ENCODE peak calls at places on chromosomes 2 and 18, in eight cellular contexts. One of them, this sample, is unnamed.
A peak's percentile ranks its signal among the peaks of the same experiment; 100 is the strongest.

GRCh38 chr18:4438938-4439337 is 16.2 kb downstream of the DLGAP1 start:
- DNase-seq in tibial nerve: no peak
- DNase-seq in T follicular helper cell: no peak
- DNase-seq in GM12865: no peak
- DNase-seq in stomach: no peak
- DNase-seq in NCI-H2171 treated with DMSO at 0.1 percent for 48 hours: no peak
- DNase-seq in T-helper 9 cell: no peak
- DNase-seq in HFFc6: no peak
- DNase-seq in this sample: no peak

GRCh38 chr18:2979871-2980606 is 32.9 kb downstream of the LPIN2 start:
- DNase-seq in NCI-H2171 treated with DMSO at 0.1 percent for 48 hours: no peak
- DNase-seq in tibial nerve: no peak
- DNase-seq in T-helper 9 cell: no peak
- DNase-seq in stomach: no peak
- DNase-seq in T follicular helper cell: no peak
- DNase-seq in HFFc6: no peak
- DNase-seq in GM12865: peak; percentile 58
- DNase-seq in this sample: no peak

GRCh38 chr2:232134939-232135338 is 173.4 kb downstream of the DIS3L2 start:
- DNase-seq in tibial nerve: no peak
- DNase-seq in T-helper 9 cell: no peak
- DNase-seq in GM12865: no peak
- DNase-seq in NCI-H2171 treated with DMSO at 0.1 percent for 48 hours: no peak
- DNase-seq in stomach: no peak
- DNase-seq in T follicular helper cell: no peak
- DNase-seq in HFFc6: no peak
- DNase-seq in this sample: no peak

GRCh38 chr2:85131116-85131515 is 2.1 kb upstream of the TCF7L1 start:
- DNase-seq in T follicular helper cell: no peak
- DNase-seq in GM12865: peak; percentile 17
- DNase-seq in NCI-H2171 treated with DMSO at 0.1 percent for 48 hours: no peak
- DNase-seq in HFFc6: no peak
- DNase-seq in tibial nerve: no peak
- DNase-seq in stomach: no peak
- DNase-seq in T-helper 9 cell: no peak
- DNase-seq in this sample: no peak

GRCh38 chr2:174750923-174751441 is 13.3 kb downstream of the CHRNA1 start:
- DNase-seq in T follicular helper cell: peak; percentile 13
- DNase-seq in tibial nerve: no peak
- DNase-seq in NCI-H2171 treated with DMSO at 0.1 percent for 48 hours: no peak
- DNase-seq in GM12865: peak; percentile 82
- DNase-seq in stomach: no peak
- DNase-seq in T-helper 9 cell: peak; percentile 37
- DNase-seq in HFFc6: no peak
- DNase-seq in this sample: no peak

GRCh38 chr2:229375241-229375640 is 104.2 kb upstream of the PID1 start:
- DNase-seq in T-helper 9 cell: no peak
- DNase-seq in HFFc6: no peak
- DNase-seq in stomach: no peak
- DNase-seq in GM12865: no peak
- DNase-seq in tibial nerve: no peak
- DNase-seq in NCI-H2171 treated with DMSO at 0.1 percent for 48 hours: no peak
- DNase-seq in T follicular helper cell: no peak
- DNase-seq in this sample: no peak

GRCh38 chr2:178266445-178266844 is 72.1 kb downstream of the OSBPL6 start:
- DNase-seq in NCI-H2171 treated with DMSO at 0.1 percent for 48 hours: peak; percentile 58
- DNase-seq in T follicular helper cell: no peak
- DNase-seq in stomach: no peak
- DNase-seq in T-helper 9 cell: no peak
- DNase-seq in HFFc6: no peak
- DNase-seq in GM12865: peak; percentile 51
- DNase-seq in tibial nerve: no peak
- DNase-seq in this sample: peak; percentile 5

GRCh38 chr2:219523031-219523671 is 8.9 kb downstream of the ASIC4 start:
- DNase-seq in T-helper 9 cell: no peak
- DNase-seq in NCI-H2171 treated with DMSO at 0.1 percent for 48 hours: no peak
- DNase-seq in T follicular helper cell: no peak
- DNase-seq in stomach: no peak
- DNase-seq in tibial nerve: no peak
- DNase-seq in GM12865: no peak
- DNase-seq in HFFc6: no peak
- DNase-seq in this sample: no peak

GRCh38 chr2:68156419-68156818 is 1.3 kb upstream of the PNO1 start:
- DNase-seq in NCI-H2171 treated with DMSO at 0.1 percent for 48 hours: no peak
- DNase-seq in T follicular helper cell: no peak
- DNase-seq in HFFc6: no peak
- DNase-seq in GM12865: no peak
- DNase-seq in T-helper 9 cell: no peak
- DNase-seq in tibial nerve: no peak
- DNase-seq in stomach: no peak
- DNase-seq in this sample: no peak

GRCh38 chr2:218272531-218273212 is 2.4 kb downstream of the PNKD start:
- DNase-seq in T-helper 9 cell: peak; percentile 70
- DNase-seq in stomach: peak; percentile 90
- DNase-seq in GM12865: peak; percentile 90
- DNase-seq in NCI-H2171 treated with DMSO at 0.1 percent for 48 hours: peak; percentile 80
- DNase-seq in HFFc6: peak; percentile 89
- DNase-seq in T follicular helper cell: peak; percentile 73
- DNase-seq in tibial nerve: peak; percentile 92
- DNase-seq in this sample: peak; percentile 81

GRCh38 chr18:61765097-61765496 is 127.7 kb downstream of the RNF152 start:
- DNase-seq in T follicular helper cell: no peak
- DNase-seq in T-helper 9 cell: no peak
- DNase-seq in GM12865: peak; percentile 22
- DNase-seq in HFFc6: peak; percentile 88
- DNase-seq in stomach: no peak
- DNase-seq in tibial nerve: no peak
- DNase-seq in NCI-H2171 treated with DMSO at 0.1 percent for 48 hours: no peak
- DNase-seq in this sample: no peak

GRCh38 chr2:54557601-54558187 is 101.6 kb downstream of the SPTBN1 start:
- DNase-seq in GM12865: peak; percentile 81
- DNase-seq in HFFc6: no peak
- DNase-seq in T follicular helper cell: peak; percentile 59
- DNase-seq in T-helper 9 cell: peak; percentile 62
- DNase-seq in stomach: peak; percentile 75
- DNase-seq in tibial nerve: peak; percentile 46
- DNase-seq in NCI-H2171 treated with DMSO at 0.1 percent for 48 hours: peak; percentile 91
- DNase-seq in this sample: peak; percentile 60

GRCh38 chr2:195410272-195410671 is 246.8 kb upstream of the SLC39A10 start:
- DNase-seq in GM12865: peak; percentile 46
- DNase-seq in NCI-H2171 treated with DMSO at 0.1 percent for 48 hours: no peak
- DNase-seq in HFFc6: no peak
- DNase-seq in tibial nerve: no peak
- DNase-seq in T-helper 9 cell: no peak
- DNase-seq in T follicular helper cell: no peak
- DNase-seq in stomach: no peak
- DNase-seq in this sample: no peak

GRCh38 chr2:213036836-213037235 is 114.6 kb downstream of the IKZF2 start:
- DNase-seq in NCI-H2171 treated with DMSO at 0.1 percent for 48 hours: no peak
- DNase-seq in HFFc6: peak; percentile 89
- DNase-seq in stomach: no peak
- DNase-seq in GM12865: no peak
- DNase-seq in tibial nerve: no peak
- DNase-seq in T-helper 9 cell: no peak
- DNase-seq in T follicular helper cell: no peak
- DNase-seq in this sample: no peak

GRCh38 chr2:62372824-62373223 is 133.2 kb downstream of the TMEM17 start:
- DNase-seq in T-helper 9 cell: no peak
- DNase-seq in HFFc6: no peak
- DNase-seq in stomach: no peak
- DNase-seq in GM12865: no peak
- DNase-seq in T follicular helper cell: no peak
- DNase-seq in tibial nerve: no peak
- DNase-seq in NCI-H2171 treated with DMSO at 0.1 percent for 48 hours: no peak
- DNase-seq in this sample: no peak

GRCh38 chr18:10336749-10337148 is 117.7 kb upstream of the APCDD1 start:
- DNase-seq in GM12865: no peak
- DNase-seq in T follicular helper cell: no peak
- DNase-seq in tibial nerve: no peak
- DNase-seq in NCI-H2171 treated with DMSO at 0.1 percent for 48 hours: no peak
- DNase-seq in HFFc6: no peak
- DNase-seq in T-helper 9 cell: no peak
- DNase-seq in stomach: no peak
- DNase-seq in this sample: no peak

GRCh38 chr2:179622122-179622521 is 239.3 kb downstream of the ZNF385B start:
- DNase-seq in tibial nerve: no peak
- DNase-seq in NCI-H2171 treated with DMSO at 0.1 percent for 48 hours: no peak
- DNase-seq in stomach: no peak
- DNase-seq in T follicular helper cell: no peak
- DNase-seq in GM12865: no peak
- DNase-seq in HFFc6: peak; percentile 26
- DNase-seq in T-helper 9 cell: no peak
- DNase-seq in this sample: no peak

GRCh38 chr18:38453880-38454279 is 888.3 kb upstream of the CELF4 start:
- DNase-seq in stomach: no peak
- DNase-seq in HFFc6: no peak
- DNase-seq in T-helper 9 cell: no peak
- DNase-seq in GM12865: no peak
- DNase-seq in T follicular helper cell: no peak
- DNase-seq in NCI-H2171 treated with DMSO at 0.1 percent for 48 hours: no peak
- DNase-seq in tibial nerve: no peak
- DNase-seq in this sample: no peak

GRCh38 chr2:71830497-71831207 is 317.0 kb downstream of the CYP26B1 start:
- DNase-seq in NCI-H2171 treated with DMSO at 0.1 percent for 48 hours: no peak
- DNase-seq in tibial nerve: no peak
- DNase-seq in GM12865: no peak
- DNase-seq in stomach: peak; percentile 18
- DNase-seq in T-helper 9 cell: no peak
- DNase-seq in HFFc6: peak; percentile 56
- DNase-seq in T follicular helper cell: no peak
- DNase-seq in this sample: no peak

GRCh38 chr2:128365217-128365905 is 46.7 kb upstream of the HS6ST1 start:
- DNase-seq in NCI-H2171 treated with DMSO at 0.1 percent for 48 hours: no peak
- DNase-seq in T-helper 9 cell: no peak
- DNase-seq in HFFc6: no peak
- DNase-seq in T follicular helper cell: no peak
- DNase-seq in stomach: no peak
- DNase-seq in GM12865: no peak
- DNase-seq in tibial nerve: no peak
- DNase-seq in this sample: no peak

GRCh38 chr2:1886405-1886992 is 142.2 kb upstream of the PXDN start:
- DNase-seq in GM12865: peak; percentile 58
- DNase-seq in T-helper 9 cell: peak; percentile 23
- DNase-seq in T follicular helper cell: no peak
- DNase-seq in HFFc6: peak; percentile 61
- DNase-seq in NCI-H2171 treated with DMSO at 0.1 percent for 48 hours: no peak
- DNase-seq in stomach: peak; percentile 74
- DNase-seq in tibial nerve: peak; percentile 63
- DNase-seq in this sample: peak; percentile 43

GRCh38 chr18:58861353-58861752 is 3.3 kb upstream of the ZNF532 start:
- DNase-seq in T follicular helper cell: no peak
- DNase-seq in HFFc6: no peak
- DNase-seq in GM12865: no peak
- DNase-seq in stomach: no peak
- DNase-seq in T-helper 9 cell: no peak
- DNase-seq in tibial nerve: no peak
- DNase-seq in NCI-H2171 treated with DMSO at 0.1 percent for 48 hours: no peak
- DNase-seq in this sample: no peak

GRCh38 chr2:37809525-37809924 is 115.6 kb upstream of the RMDN2 start:
- DNase-seq in NCI-H2171 treated with DMSO at 0.1 percent for 48 hours: no peak
- DNase-seq in GM12865: no peak
- DNase-seq in T follicular helper cell: no peak
- DNase-seq in HFFc6: peak; percentile 62
- DNase-seq in T-helper 9 cell: peak; percentile 3
- DNase-seq in tibial nerve: peak; percentile 67
- DNase-seq in stomach: peak; percentile 34
- DNase-seq in this sample: no peak

GRCh38 chr2:207230261-207231105 is 64.7 kb upstream of the KLF7 start:
- DNase-seq in tibial nerve: no peak
- DNase-seq in HFFc6: no peak
- DNase-seq in T-helper 9 cell: no peak
- DNase-seq in T follicular helper cell: no peak
- DNase-seq in stomach: no peak
- DNase-seq in GM12865: peak; percentile 14
- DNase-seq in NCI-H2171 treated with DMSO at 0.1 percent for 48 hours: peak; percentile 30
- DNase-seq in this sample: no peak

GRCh38 chr2:203869207-203869606 is 1.6 kb downstream of the CTLA4 start:
- DNase-seq in GM12865: no peak
- DNase-seq in stomach: no peak
- DNase-seq in HFFc6: no peak
- DNase-seq in NCI-H2171 treated with DMSO at 0.1 percent for 48 hours: peak; percentile 49
- DNase-seq in tibial nerve: no peak
- DNase-seq in T follicular helper cell: no peak
- DNase-seq in T-helper 9 cell: no peak
- DNase-seq in this sample: no peak

GRCh38 chr2:18651842-18652774 is 62.7 kb upstream of the NT5C1B start:
- DNase-seq in NCI-H2171 treated with DMSO at 0.1 percent for 48 hours: no peak
- DNase-seq in stomach: no peak
- DNase-seq in HFFc6: peak; percentile 71
- DNase-seq in T follicular helper cell: no peak
- DNase-seq in tibial nerve: no peak
- DNase-seq in GM12865: no peak
- DNase-seq in T-helper 9 cell: no peak
- DNase-seq in this sample: no peak

GRCh38 chr2:29239209-29239960 is 124.2 kb downstream of the CLIP4 start:
- DNase-seq in GM12865: no peak
- DNase-seq in tibial nerve: no peak
- DNase-seq in HFFc6: no peak
- DNase-seq in NCI-H2171 treated with DMSO at 0.1 percent for 48 hours: no peak
- DNase-seq in T follicular helper cell: no peak
- DNase-seq in T-helper 9 cell: no peak
- DNase-seq in stomach: no peak
- DNase-seq in this sample: no peak

GRCh38 chr2:19124135-19124534 is 234.3 kb downstream of the OSR1 start:
- DNase-seq in NCI-H2171 treated with DMSO at 0.1 percent for 48 hours: no peak
- DNase-seq in stomach: no peak
- DNase-seq in T follicular helper cell: no peak
- DNase-seq in tibial nerve: no peak
- DNase-seq in GM12865: no peak
- DNase-seq in T-helper 9 cell: no peak
- DNase-seq in HFFc6: peak; percentile 97
- DNase-seq in this sample: no peak

GRCh38 chr18:9878095-9878494 is 7.7 kb upstream of the TXNDC2 start:
- DNase-seq in GM12865: no peak
- DNase-seq in tibial nerve: no peak
- DNase-seq in stomach: no peak
- DNase-seq in T-helper 9 cell: no peak
- DNase-seq in T follicular helper cell: no peak
- DNase-seq in NCI-H2171 treated with DMSO at 0.1 percent for 48 hours: no peak
- DNase-seq in HFFc6: no peak
- DNase-seq in this sample: no peak

GRCh38 chr2:100757621-100758394 is 62.1 kb upstream of the NPAS2 start:
- DNase-seq in T-helper 9 cell: no peak
- DNase-seq in HFFc6: peak; percentile 93
- DNase-seq in stomach: no peak
- DNase-seq in tibial nerve: peak; percentile 44
- DNase-seq in GM12865: no peak
- DNase-seq in T follicular helper cell: no peak
- DNase-seq in NCI-H2171 treated with DMSO at 0.1 percent for 48 hours: no peak
- DNase-seq in this sample: no peak

GRCh38 chr18:62869327-62869726 is 154.0 kb downstream of the PHLPP1 start:
- DNase-seq in GM12865: no peak
- DNase-seq in T-helper 9 cell: no peak
- DNase-seq in HFFc6: no peak
- DNase-seq in stomach: no peak
- DNase-seq in tibial nerve: no peak
- DNase-seq in T follicular helper cell: no peak
- DNase-seq in NCI-H2171 treated with DMSO at 0.1 percent for 48 hours: no peak
- DNase-seq in this sample: no peak

GRCh38 chr2:238939074-238939473 is 91.2 kb downstream of the TWIST2 start:
- DNase-seq in HFFc6: peak; percentile 28
- DNase-seq in stomach: no peak
- DNase-seq in T follicular helper cell: no peak
- DNase-seq in GM12865: no peak
- DNase-seq in tibial nerve: peak; percentile 43
- DNase-seq in NCI-H2171 treated with DMSO at 0.1 percent for 48 hours: no peak
- DNase-seq in T-helper 9 cell: no peak
- DNase-seq in this sample: no peak

GRCh38 chr18:79400091-79400590 is 4.4 kb downstream of the NFATC1 start:
- DNase-seq in T-helper 9 cell: peak; percentile 64
- DNase-seq in GM12865: peak; percentile 71
- DNase-seq in NCI-H2171 treated with DMSO at 0.1 percent for 48 hours: no peak
- DNase-seq in tibial nerve: peak; percentile 82
- DNase-seq in T follicular helper cell: peak; percentile 62
- DNase-seq in HFFc6: no peak
- DNase-seq in stomach: peak; percentile 72
- DNase-seq in this sample: peak; percentile 70

GRCh38 chr2:1497122-1497611 is 83.9 kb downstream of the TPO start:
- DNase-seq in tibial nerve: no peak
- DNase-seq in T-helper 9 cell: no peak
- DNase-seq in GM12865: no peak
- DNase-seq in stomach: no peak
- DNase-seq in NCI-H2171 treated with DMSO at 0.1 percent for 48 hours: no peak
- DNase-seq in T follicular helper cell: no peak
- DNase-seq in HFFc6: no peak
- DNase-seq in this sample: no peak